ENCODE peak calls at places on chromosomes 13 and 19, in nine cellular contexts. K, E, P, J, A, D, G, B and R are unnamed samples.
A peak's percentile ranks its signal among the peaks of the same experiment; 100 is the strongest.

GRCh38 chr13:60155978-60156377 is 7.8 kb downstream of the DIAPH3 start:
- DNase-seq in K (no peak), E (no peak), P (no peak), J (no peak), A (no peak), D (no peak), G (no peak), B (no peak), R (no peak)

GRCh38 chr13:51834581-51835158 is 10.3 kb downstream of the TMEM272 start:
- DNase-seq in K (no peak), E (no peak), P (no peak), J (no peak), A (no peak), D (no peak), G (no peak), B (no peak), R (no peak)

GRCh38 chr13:110297011-110297410 is 9.9 kb downstream of the COL4A1 start:
- DNase-seq in K (peak; percentile 57), E (no peak), P (no peak), J (no peak), A (no peak), D (no peak), G (no peak), B (no peak), R (no peak)

GRCh38 chr13:23541221-23541620 is 29.0 kb upstream of the TNFRSF19 start:
- DNase-seq in K (no peak), E (no peak), P (no peak), J (no peak), A (no peak), D (no peak), G (no peak), B (no peak), R (no peak)

GRCh38 chr19:32910874-32911273 is 41.3 kb upstream of the SLC7A9 start:
- DNase-seq in K (no peak), E (no peak), P (no peak), J (no peak), A (no peak), D (no peak), G (no peak), B (no peak), R (no peak)

GRCh38 chr13:66462187-66462586 is 767.9 kb downstream of the PCDH9 start:
- DNase-seq in K (no peak), E (no peak), P (no peak), J (no peak), A (no peak), D (no peak), G (no peak), B (no peak), R (no peak)

GRCh38 chr19:7699422-7700127 is 2.4 kb downstream of the FCER2 start:
- DNase-seq in K (no peak), E (no peak), P (no peak), J (no peak), A (no peak), D (no peak), G (no peak), B (peak; percentile 63), R (no peak)

GRCh38 chr13:30972888-30973377 is 40.5 kb downstream of the TEX26 start:
- DNase-seq in K (no peak), E (no peak), P (no peak), J (no peak), A (no peak), D (no peak), G (no peak), B (no peak), R (no peak)

GRCh38 chr13:110568649-110569048 is 7.1 kb upstream of the RAB20 start:
- DNase-seq in K (no peak), E (no peak), P (no peak), J (no peak), A (no peak), D (no peak), G (no peak), B (no peak), R (no peak)

GRCh38 chr19:7427944-7428343 is 60.9 kb downstream of the PEX11G start:
- DNase-seq in K (no peak), E (no peak), P (no peak), J (no peak), A (no peak), D (no peak), G (no peak), B (no peak), R (no peak)

GRCh38 chr13:49652691-49653305 is 24.5 kb downstream of the ARL11 start:
- DNase-seq in K (no peak), E (peak; percentile 26), P (no peak), J (no peak), A (peak; percentile 52), D (no peak), G (peak; percentile 32), B (peak; percentile 58), R (no peak)

DNA sequence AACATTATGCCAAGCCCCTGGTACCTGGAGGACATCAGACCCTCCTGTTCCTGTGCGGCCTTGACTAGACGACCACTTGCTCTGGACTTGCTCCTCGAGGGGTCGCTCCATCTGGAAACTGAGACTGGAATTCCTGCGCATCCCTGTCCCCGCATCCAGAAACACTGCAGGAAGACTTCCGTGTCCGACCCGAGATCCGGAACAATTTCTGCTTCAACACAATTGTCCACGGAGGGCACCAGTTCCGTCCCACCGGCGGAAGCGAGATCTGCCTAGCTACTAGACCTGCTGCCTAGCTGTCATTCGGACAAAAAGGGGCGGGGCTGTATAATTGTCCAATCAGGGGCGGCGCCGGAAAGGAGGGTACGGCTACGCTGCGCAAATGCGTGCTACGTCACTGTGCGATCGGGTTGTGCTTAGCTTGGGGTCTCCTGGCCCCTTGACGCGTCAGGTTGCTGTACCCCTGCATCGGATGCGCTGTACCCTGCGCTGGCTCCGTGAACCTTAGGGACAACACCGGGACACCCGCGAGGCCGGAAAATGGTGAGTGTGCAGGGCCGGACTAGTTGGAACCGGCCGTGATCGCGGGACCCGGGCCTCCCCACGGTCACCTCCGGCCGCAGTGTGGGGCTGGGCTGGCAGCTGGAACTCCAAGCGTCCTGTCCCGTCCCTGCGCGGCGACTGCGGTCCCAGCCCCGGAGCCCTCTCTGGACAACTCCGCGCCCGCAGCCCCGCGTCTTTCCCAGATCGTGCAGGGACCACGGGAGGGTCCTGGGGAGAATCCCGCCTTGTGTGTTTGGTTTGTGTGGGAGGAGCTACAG is at the start of the genes ZNF490 and ZNF791:
- DNase-seq in K (peak; percentile 99), E (peak; percentile 96), P (peak; percentile 98), J (peak; percentile 99), A (peak; percentile 96), D (peak; percentile 88), G (peak; percentile 99), B (peak; percentile 98), R (peak; percentile 98)
- TF ChIP-seq POLR2A in K (peak; percentile 93), E (peak; percentile 61), P (peak; percentile 97), J (peak; percentile 92), A (peak; percentile 37), D (peak; percentile 93), G (peak; percentile 92), B (peak; percentile 91), R (peak; percentile 87)

GRCh38 chr19:46980756-46981155 is 38.9 kb upstream of the NPAS1 start:
- DNase-seq in K (no peak), E (no peak), P (no peak), J (no peak), A (no peak), D (no peak), G (no peak), B (no peak), R (no peak)
- H3K4me1 ChIP-seq in K (peaks cover 79% of the 10 kb centered on the region), E (peaks cover 21% of the 10 kb centered on the region), P (peaks cover 28% of the 10 kb centered on the region), J (peaks cover 31% of the 10 kb centered on the region), A (peaks cover 56% of the 10 kb centered on the region), D (peaks cover 91% of the 10 kb centered on the region), G (peaks cover 40% of the 10 kb centered on the region), B (peaks cover 18% of the 10 kb centered on the region), R (peaks cover 75% of the 10 kb centered on the region)

DNA sequence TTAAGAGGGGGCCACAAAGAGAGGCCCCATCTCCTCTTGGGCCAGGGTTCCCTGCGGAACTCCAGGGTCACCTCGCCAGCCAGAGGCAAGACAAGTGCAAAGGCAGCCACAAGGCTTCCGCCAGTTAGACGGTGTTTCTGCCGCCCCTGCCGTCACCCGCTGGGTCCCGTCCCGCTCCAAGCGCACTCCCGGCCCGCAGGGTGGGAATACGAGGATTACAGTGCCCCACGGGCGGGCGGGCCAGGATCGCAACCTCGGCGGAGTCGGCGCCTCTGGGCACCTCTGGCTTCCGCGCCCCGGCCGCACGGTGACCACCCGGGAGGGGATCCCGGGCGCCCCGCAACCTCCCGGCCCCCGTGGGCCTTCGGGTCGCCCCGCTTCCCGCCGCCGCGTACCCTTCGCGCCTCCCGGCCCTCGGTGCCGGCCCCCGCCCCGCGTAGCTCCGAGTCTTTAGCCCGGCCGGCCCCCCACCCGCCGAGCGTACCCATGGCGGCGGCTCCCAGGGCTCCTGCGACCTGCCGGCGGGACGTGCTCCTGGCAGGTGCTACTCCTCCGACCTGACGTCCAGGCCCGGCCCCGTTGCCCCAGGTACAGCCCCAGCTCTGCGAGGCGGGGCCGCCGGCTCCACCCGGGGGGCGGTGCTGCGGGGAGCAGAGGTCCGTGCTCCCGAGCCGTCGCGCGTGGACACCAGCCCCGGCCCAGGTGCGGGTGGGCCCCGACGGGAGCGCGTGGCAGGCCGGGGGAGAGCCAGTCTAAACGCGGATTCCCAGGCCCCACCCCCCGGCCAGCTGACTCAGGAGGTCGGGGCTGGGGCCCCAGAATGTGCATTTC is at the start of gene SLC15A1:
- DNase-seq in K (no peak), E (no peak), P (no peak), J (no peak), A (no peak), D (no peak), G (peak; percentile 47), B (no peak), R (no peak)
- TF ChIP-seq POLR2A in K (no peak), E (no peak), P (no peak), J (no peak), A (no peak), D (no peak), G (no peak), B (no peak), R (no peak)

DNA sequence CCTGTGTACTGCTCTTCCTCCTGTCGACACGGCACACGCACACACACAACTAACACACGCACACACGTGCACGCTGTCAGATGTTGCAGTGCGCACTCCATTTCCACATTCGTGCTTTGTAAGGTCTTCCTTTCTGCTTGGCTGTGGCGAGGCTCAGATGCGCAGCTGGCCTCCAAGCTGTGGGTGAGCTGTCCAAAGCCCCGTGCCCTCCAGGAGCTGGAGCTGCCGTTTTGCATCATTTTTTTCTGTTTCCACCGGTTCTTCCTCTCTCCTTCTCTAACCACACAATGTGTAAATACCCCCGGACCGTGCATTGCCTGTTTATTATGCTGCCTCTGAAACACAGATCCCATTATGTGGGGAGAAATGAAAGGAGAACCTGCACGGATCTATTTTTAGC is 137.4 kb downstream of the SOX1 start:
- DNase-seq in K (no peak), E (no peak), P (no peak), J (no peak), A (no peak), D (no peak), G (no peak), B (no peak), R (no peak)
- H3K4me1 ChIP-seq in K (peaks cover 9% of the 10 kb centered on the region), E (no peaks in the 10 kb centered on the region), P (no peaks in the 10 kb centered on the region), J (no peaks in the 10 kb centered on the region), A (no peaks in the 10 kb centered on the region), D (peaks cover 6% of the 10 kb centered on the region), G (no peaks in the 10 kb centered on the region), B (no peaks in the 10 kb centered on the region), R (no peaks in the 10 kb centered on the region)

DNA sequence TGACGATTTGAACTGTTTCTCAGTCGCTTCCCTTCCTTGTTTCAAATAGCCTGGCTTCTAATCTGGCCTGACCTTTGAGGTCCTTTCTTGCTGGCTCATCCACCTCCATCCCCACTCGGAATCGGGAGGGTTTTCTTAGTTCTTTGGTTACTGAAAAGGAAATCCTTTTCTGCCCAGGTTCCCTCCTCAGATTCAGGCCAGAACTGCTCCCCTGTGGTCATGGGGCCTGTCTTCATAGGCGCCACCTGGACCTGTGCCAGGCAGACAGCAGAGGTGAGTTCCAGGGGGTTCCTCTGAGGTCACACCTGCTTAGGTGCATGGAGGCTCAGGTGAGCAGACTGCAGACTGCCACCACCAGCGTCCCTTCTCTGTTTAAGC is 62.4 kb downstream of the AKAP11 start:
- DNase-seq in K (no peak), E (no peak), P (no peak), J (no peak), A (no peak), D (no peak), G (no peak), B (no peak), R (no peak)
- TF ChIP-seq POLR2A in K (no peak), E (no peak), P (no peak), J (no peak), A (no peak), D (no peak), G (no peak), B (no peak), R (no peak)